ENCODE peak calls at places on chromosome 14, in nine cellular contexts. One of them, this sample, is unnamed.

GRCh38 chr14:66432334-66432733 is 53.8 kb upstream of the CCDC196 start:
- DNase-seq in body of pancreas: no peak
- DNase-seq in suprapubic skin: no peak
- DNase-seq in tibial nerve: no peak
- DNase-seq in adipocyte: no peak
- DNase-seq in ovary: no peak
- DNase-seq in kidney: no peak
- DNase-seq in tibial artery: no peak
- DNase-seq in CD4-positive, alpha-beta memory T cell: no peak
- DNase-seq in this sample: no peak

GRCh38 chr14:100165376-100165775 is 5.9 kb upstream of the DEGS2 start:
- DNase-seq in tibial nerve: no peak
- DNase-seq in suprapubic skin: no peak
- DNase-seq in CD4-positive, alpha-beta memory T cell: no peak
- DNase-seq in adipocyte: peak; percentile 29
- DNase-seq in body of pancreas: no peak
- DNase-seq in tibial artery: no peak
- DNase-seq in ovary: no peak
- DNase-seq in kidney: no peak
- DNase-seq in this sample: no peak

GRCh38 chr14:80764496-80764895 is 177.0 kb downstream of the CEP128 start:
- DNase-seq in kidney: no peak
- DNase-seq in tibial artery: no peak
- DNase-seq in suprapubic skin: no peak
- DNase-seq in ovary: no peak
- DNase-seq in tibial nerve: no peak
- DNase-seq in body of pancreas: no peak
- DNase-seq in CD4-positive, alpha-beta memory T cell: no peak
- DNase-seq in adipocyte: no peak
- DNase-seq in this sample: no peak

GRCh38 chr14:82657186-82657675 is 1123.6 kb upstream of the SEL1L start:
- DNase-seq in body of pancreas: no peak
- DNase-seq in tibial nerve: no peak
- DNase-seq in suprapubic skin: no peak
- DNase-seq in ovary: no peak
- DNase-seq in tibial artery: no peak
- DNase-seq in kidney: no peak
- DNase-seq in CD4-positive, alpha-beta memory T cell: no peak
- DNase-seq in adipocyte: no peak
- DNase-seq in this sample: no peak

GRCh38 chr14:72737560-72737943 is 156.3 kb downstream of the DPF3 start:
- DNase-seq in kidney: no peak
- DNase-seq in suprapubic skin: no peak
- DNase-seq in tibial artery: peak; percentile 5
- DNase-seq in body of pancreas: no peak
- DNase-seq in adipocyte: no peak
- DNase-seq in tibial nerve: no peak
- DNase-seq in CD4-positive, alpha-beta memory T cell: no peak
- DNase-seq in ovary: no peak
- DNase-seq in this sample: no peak

GRCh38 chr14:53108292-53108937 is 44.7 kb downstream of the DDHD1 start:
- DNase-seq in body of pancreas: no peak
- DNase-seq in CD4-positive, alpha-beta memory T cell: no peak
- DNase-seq in tibial nerve: no peak
- DNase-seq in adipocyte: no peak
- DNase-seq in tibial artery: no peak
- DNase-seq in suprapubic skin: no peak
- DNase-seq in kidney: no peak
- DNase-seq in ovary: no peak
- DNase-seq in this sample: no peak

GRCh38 chr14:21109377-21110260 is 8.8 kb downstream of the TMEM253 start:
- DNase-seq in kidney: no peak
- DNase-seq in suprapubic skin: no peak
- DNase-seq in tibial artery: no peak
- DNase-seq in tibial nerve: no peak
- DNase-seq in body of pancreas: no peak
- DNase-seq in ovary: no peak
- DNase-seq in adipocyte: no peak
- DNase-seq in CD4-positive, alpha-beta memory T cell: no peak
- DNase-seq in this sample: no peak

GRCh38 chr14:104532191-104532555 is 47.4 kb upstream of the C14orf180 start:
- DNase-seq in adipocyte: no peak
- DNase-seq in tibial nerve: no peak
- DNase-seq in ovary: no peak
- DNase-seq in suprapubic skin: no peak
- DNase-seq in body of pancreas: no peak
- DNase-seq in kidney: no peak
- DNase-seq in CD4-positive, alpha-beta memory T cell: no peak
- DNase-seq in tibial artery: no peak
- DNase-seq in this sample: no peak

GRCh38 chr14:49860988-49861387 is 8.4 kb upstream of the NEMF start:
- DNase-seq in suprapubic skin: no peak
- DNase-seq in adipocyte: peak; percentile 16
- DNase-seq in kidney: no peak
- DNase-seq in ovary: no peak
- DNase-seq in tibial nerve: no peak
- DNase-seq in tibial artery: no peak
- DNase-seq in body of pancreas: no peak
- DNase-seq in CD4-positive, alpha-beta memory T cell: no peak
- DNase-seq in this sample: no peak

GRCh38 chr14:69270097-69270496 is 10.1 kb downstream of the GALNT16 start:
- DNase-seq in tibial artery: peak; percentile 57
- DNase-seq in body of pancreas: no peak
- DNase-seq in kidney: no peak
- DNase-seq in adipocyte: no peak
- DNase-seq in CD4-positive, alpha-beta memory T cell: no peak
- DNase-seq in ovary: no peak
- DNase-seq in suprapubic skin: no peak
- DNase-seq in tibial nerve: no peak
- DNase-seq in this sample: no peak

GRCh38 chr14:101808020-101808641 is 46.6 kb downstream of the PPP2R5C start:
- DNase-seq in ovary: no peak
- DNase-seq in tibial nerve: no peak
- DNase-seq in kidney: no peak
- DNase-seq in body of pancreas: peak; percentile 72
- DNase-seq in CD4-positive, alpha-beta memory T cell: no peak
- DNase-seq in tibial artery: no peak
- DNase-seq in adipocyte: no peak
- DNase-seq in suprapubic skin: no peak
- DNase-seq in this sample: no peak

GRCh38 chr14:80055912-80056801 is 155.1 kb downstream of the DIO2 start:
- DNase-seq in tibial artery: peak; percentile 68
- DNase-seq in kidney: no peak
- DNase-seq in suprapubic skin: no peak
- DNase-seq in CD4-positive, alpha-beta memory T cell: no peak
- DNase-seq in body of pancreas: peak; percentile 47
- DNase-seq in adipocyte: peak; percentile 87
- DNase-seq in ovary: no peak
- DNase-seq in tibial nerve: no peak
- DNase-seq in this sample: no peak

GRCh38 chr14:61526405-61527312 is 168.7 kb upstream of the HIF1A start:
- DNase-seq in body of pancreas: peak; percentile 97
- DNase-seq in tibial artery: no peak
- DNase-seq in kidney: no peak
- DNase-seq in suprapubic skin: no peak
- DNase-seq in CD4-positive, alpha-beta memory T cell: no peak
- DNase-seq in tibial nerve: no peak
- DNase-seq in ovary: peak; percentile 22
- DNase-seq in adipocyte: no peak
- DNase-seq in this sample: peak; percentile 92

DNA sequence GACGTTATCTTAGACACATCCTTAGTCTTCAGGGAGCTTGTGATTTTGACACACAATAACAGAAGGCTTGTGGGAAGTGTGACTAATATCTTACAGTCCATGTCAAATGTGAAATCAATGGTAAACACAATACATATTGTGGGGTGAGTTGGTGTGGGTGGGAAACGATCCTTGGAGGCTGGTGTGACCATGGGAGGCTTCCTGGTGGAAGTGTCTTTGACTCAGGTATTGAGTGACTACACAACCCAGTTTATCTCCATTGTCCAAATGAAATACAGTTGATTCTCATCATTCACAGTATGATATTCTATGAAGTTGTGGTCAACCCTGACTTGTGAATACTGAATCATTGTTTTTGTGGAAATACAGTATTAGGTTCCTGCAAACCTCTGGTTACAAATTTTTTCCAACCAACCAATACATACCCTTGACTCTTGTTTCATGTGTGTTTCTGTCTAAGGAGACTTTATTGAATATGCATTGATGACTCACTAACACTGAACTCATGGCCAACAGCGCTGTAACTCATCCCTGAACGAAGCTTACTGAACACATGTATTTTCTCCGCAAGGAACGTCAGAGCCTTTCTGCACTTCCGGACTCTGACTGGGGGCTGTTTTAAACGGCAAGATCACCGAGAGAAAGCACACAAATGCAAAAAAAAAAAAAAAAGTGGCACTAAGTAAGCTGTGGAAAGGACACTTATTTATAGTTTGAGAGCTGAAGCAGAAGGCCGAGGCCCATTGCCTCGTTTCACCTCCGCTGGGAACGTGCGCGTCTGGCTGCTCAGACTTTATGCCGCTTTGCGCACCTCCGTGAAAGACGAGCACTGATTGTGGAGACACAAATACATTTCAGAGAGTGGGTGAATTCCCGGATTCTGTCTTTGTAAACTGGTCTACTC is 58.9 kb downstream of the CLMN start:
- DNase-seq in tibial nerve: no peak
- DNase-seq in adipocyte: peak; percentile 5
- DNase-seq in tibial artery: no peak
- DNase-seq in kidney: no peak
- DNase-seq in ovary: no peak
- DNase-seq in CD4-positive, alpha-beta memory T cell: no peak
- DNase-seq in body of pancreas: peak; percentile 68
- DNase-seq in suprapubic skin: no peak
- DNase-seq in this sample: no peak
- H3K4me1 ChIP-seq in tibial nerve: no peaks in the 10 kb centered on the region
- H3K4me1 ChIP-seq in adipocyte: peaks cover 23% of the 10 kb centered on the region
- H3K4me1 ChIP-seq in tibial artery: no peaks in the 10 kb centered on the region
- H3K4me1 ChIP-seq in kidney: peaks cover 55% of the 10 kb centered on the region
- H3K4me1 ChIP-seq in ovary: no peaks in the 10 kb centered on the region
- H3K4me1 ChIP-seq in CD4-positive, alpha-beta memory T cell: peaks cover 7% of the 10 kb centered on the region
- H3K4me1 ChIP-seq in body of pancreas: peaks cover 76% of the 10 kb centered on the region
- H3K4me1 ChIP-seq in suprapubic skin: peaks cover 32% of the 10 kb centered on the region
- H3K4me1 ChIP-seq in this sample: no peaks in the 10 kb centered on the region

GRCh38 chr14:90696728-90697127 is 119.5 kb downstream of the TTC7B start:
- DNase-seq in body of pancreas: no peak
- DNase-seq in kidney: no peak
- DNase-seq in tibial nerve: no peak
- DNase-seq in suprapubic skin: no peak
- DNase-seq in adipocyte: no peak
- DNase-seq in CD4-positive, alpha-beta memory T cell: no peak
- DNase-seq in ovary: no peak
- DNase-seq in tibial artery: no peak
- DNase-seq in this sample: no peak

GRCh38 chr14:90699016-90699415 is 117.2 kb downstream of the TTC7B start:
- DNase-seq in ovary: no peak
- DNase-seq in kidney: no peak
- DNase-seq in tibial nerve: no peak
- DNase-seq in adipocyte: no peak
- DNase-seq in body of pancreas: no peak
- DNase-seq in tibial artery: no peak
- DNase-seq in CD4-positive, alpha-beta memory T cell: no peak
- DNase-seq in suprapubic skin: no peak
- DNase-seq in this sample: no peak

GRCh38 chr14:90698379-90698869 is 117.8 kb downstream of the TTC7B start:
- DNase-seq in tibial nerve: peak; percentile 18
- DNase-seq in adipocyte: peak; percentile 68
- DNase-seq in CD4-positive, alpha-beta memory T cell: no peak
- DNase-seq in tibial artery: peak; percentile 87
- DNase-seq in suprapubic skin: peak; percentile 76
- DNase-seq in kidney: peak; percentile 82
- DNase-seq in body of pancreas: peak; percentile 32
- DNase-seq in ovary: peak; percentile 59
- DNase-seq in this sample: no peak

GRCh38 chr14:90697146-90697545 is 119.1 kb downstream of the TTC7B start:
- DNase-seq in tibial artery: no peak
- DNase-seq in tibial nerve: no peak
- DNase-seq in adipocyte: no peak
- DNase-seq in body of pancreas: no peak
- DNase-seq in ovary: no peak
- DNase-seq in suprapubic skin: no peak
- DNase-seq in CD4-positive, alpha-beta memory T cell: no peak
- DNase-seq in kidney: no peak
- DNase-seq in this sample: no peak

GRCh38 chr14:90697577-90698206 is 118.5 kb downstream of the TTC7B start:
- DNase-seq in body of pancreas: peak; percentile 80
- DNase-seq in tibial nerve: peak; percentile 76
- DNase-seq in kidney: peak; percentile 85
- DNase-seq in tibial artery: peak; percentile 92
- DNase-seq in CD4-positive, alpha-beta memory T cell: peak; percentile 69
- DNase-seq in adipocyte: peak; percentile 94
- DNase-seq in ovary: peak; percentile 81
- DNase-seq in suprapubic skin: peak; percentile 89
- DNase-seq in this sample: peak; percentile 81
- H3K4me1 ChIP-seq in body of pancreas: peaks cover 7% of the 10 kb centered on the region
- H3K4me1 ChIP-seq in tibial nerve: no peaks in the 10 kb centered on the region
- H3K4me1 ChIP-seq in kidney: peaks cover 9% of the 10 kb centered on the region
- H3K4me1 ChIP-seq in tibial artery: no peaks in the 10 kb centered on the region
- H3K4me1 ChIP-seq in CD4-positive, alpha-beta memory T cell: no peaks in the 10 kb centered on the region
- H3K4me1 ChIP-seq in adipocyte: peaks cover 16% of the 10 kb centered on the region
- H3K4me1 ChIP-seq in ovary: peaks cover 5% of the 10 kb centered on the region
- H3K4me1 ChIP-seq in suprapubic skin: peaks cover 33% of the 10 kb centered on the region
- H3K4me1 ChIP-seq in this sample: no peaks in the 10 kb centered on the region

DNA sequence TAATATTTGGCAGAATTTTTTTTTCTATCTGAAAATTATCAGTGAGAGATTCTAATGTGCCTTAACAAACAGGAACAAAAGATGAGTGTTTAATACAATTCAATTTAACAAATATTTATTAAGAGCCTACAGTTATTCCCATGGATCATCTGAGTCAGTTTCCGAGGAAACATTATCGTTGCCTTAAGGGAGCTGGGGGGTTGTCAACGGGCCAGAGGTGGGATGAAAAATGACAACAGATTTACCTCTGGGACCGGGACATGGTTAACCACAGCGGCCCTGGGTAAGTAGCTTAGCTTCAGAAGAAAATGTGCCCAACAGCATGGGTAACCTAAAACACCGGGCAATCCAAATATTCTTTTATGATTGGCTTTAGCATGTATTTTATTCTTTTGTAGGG is 113.6 kb downstream of the DAD1 start:
- DNase-seq in body of pancreas: no peak
- DNase-seq in suprapubic skin: no peak
- DNase-seq in tibial artery: no peak
- DNase-seq in CD4-positive, alpha-beta memory T cell: no peak
- DNase-seq in adipocyte: no peak
- DNase-seq in tibial nerve: no peak
- DNase-seq in kidney: no peak
- DNase-seq in ovary: no peak
- DNase-seq in this sample: no peak
- H3K4me1 ChIP-seq in body of pancreas: no peaks in the 10 kb centered on the region
- H3K4me1 ChIP-seq in suprapubic skin: peaks cover 48% of the 10 kb centered on the region
- H3K4me1 ChIP-seq in tibial artery: no peaks in the 10 kb centered on the region
- H3K4me1 ChIP-seq in CD4-positive, alpha-beta memory T cell: no peaks in the 10 kb centered on the region
- H3K4me1 ChIP-seq in adipocyte: peaks cover 58% of the 10 kb centered on the region
- H3K4me1 ChIP-seq in tibial nerve: no peaks in the 10 kb centered on the region
- H3K4me1 ChIP-seq in kidney: peaks cover 8% of the 10 kb centered on the region
- H3K4me1 ChIP-seq in ovary: peaks cover 25% of the 10 kb centered on the region
- H3K4me1 ChIP-seq in this sample: peaks cover 3% of the 10 kb centered on the region

DNA sequence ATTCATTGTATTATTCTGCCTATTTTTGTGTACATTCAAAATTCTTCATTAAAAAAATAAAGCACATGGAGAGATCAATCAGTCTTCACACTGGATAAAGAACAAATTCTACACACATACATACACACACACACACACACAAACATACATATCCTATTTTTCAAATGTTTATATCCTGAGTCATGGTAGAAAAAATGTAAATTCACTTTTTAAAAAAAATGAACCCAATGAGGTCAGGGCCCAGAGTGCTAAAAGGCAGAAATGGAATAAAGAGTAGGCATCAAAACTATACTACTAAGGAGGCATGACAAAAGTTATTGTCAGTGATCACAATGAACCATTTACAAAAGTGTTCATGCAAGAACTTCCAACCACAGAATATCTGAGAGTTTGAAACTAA is 17.3 kb downstream of the GALC start:
- DNase-seq in tibial nerve: no peak
- DNase-seq in ovary: no peak
- DNase-seq in CD4-positive, alpha-beta memory T cell: no peak
- DNase-seq in suprapubic skin: no peak
- DNase-seq in adipocyte: peak; percentile 24
- DNase-seq in body of pancreas: no peak
- DNase-seq in kidney: no peak
- DNase-seq in tibial artery: no peak
- DNase-seq in this sample: no peak
- H3K4me1 ChIP-seq in tibial nerve: no peaks in the 10 kb centered on the region
- H3K4me1 ChIP-seq in ovary: no peaks in the 10 kb centered on the region
- H3K4me1 ChIP-seq in CD4-positive, alpha-beta memory T cell: no peaks in the 10 kb centered on the region
- H3K4me1 ChIP-seq in suprapubic skin: no peaks in the 10 kb centered on the region
- H3K4me1 ChIP-seq in adipocyte: no peaks in the 10 kb centered on the region
- H3K4me1 ChIP-seq in body of pancreas: no peaks in the 10 kb centered on the region
- H3K4me1 ChIP-seq in kidney: no peaks in the 10 kb centered on the region
- H3K4me1 ChIP-seq in tibial artery: no peaks in the 10 kb centered on the region
- H3K4me1 ChIP-seq in this sample: no peaks in the 10 kb centered on the region

This sample was measured in breast epithelium.